ENCODE peak calls at places on chromosomes 2 and 18, in ten cellular contexts. One of them, this sample, is unnamed.

GRCh38 chr2:95295376-95295775 is 1.8 kb upstream of the KCNIP3 start:
- DNase-seq in chondrocyte: no peak
- DNase-seq in fibroblast of pulmonary artery: no peak
- DNase-seq in lower lobe of right lung: no peak
- DNase-seq in colonic mucosa: no peak
- DNase-seq in Peyer's patch: no peak
- DNase-seq in A549: no peak
- DNase-seq in AG09319: no peak
- DNase-seq in WERI-Rb-1: no peak
- DNase-seq in OCI-LY7: no peak
- DNase-seq in this sample: no peak

GRCh38 chr2:70472256-70472905 is 81.2 kb downstream of the TGFA start:
- DNase-seq in Peyer's patch: no peak
- DNase-seq in lower lobe of right lung: peak; percentile 55
- DNase-seq in colonic mucosa: no peak
- DNase-seq in WERI-Rb-1: no peak
- DNase-seq in OCI-LY7: no peak
- DNase-seq in AG09319: no peak
- DNase-seq in A549: no peak
- DNase-seq in chondrocyte: no peak
- DNase-seq in fibroblast of pulmonary artery: peak; percentile 11
- DNase-seq in this sample: peak; percentile 60

GRCh38 chr2:225337183-225337582 is 62.3 kb upstream of the NYAP2 start:
- DNase-seq in colonic mucosa: no peak
- DNase-seq in WERI-Rb-1: no peak
- DNase-seq in OCI-LY7: no peak
- DNase-seq in fibroblast of pulmonary artery: peak; percentile 4
- DNase-seq in lower lobe of right lung: no peak
- DNase-seq in chondrocyte: no peak
- DNase-seq in A549: no peak
- DNase-seq in AG09319: no peak
- DNase-seq in Peyer's patch: no peak
- DNase-seq in this sample: no peak

GRCh38 chr2:29475446-29476006 is 360.3 kb downstream of the CLIP4 start:
- DNase-seq in WERI-Rb-1: no peak
- DNase-seq in chondrocyte: no peak
- DNase-seq in colonic mucosa: no peak
- DNase-seq in fibroblast of pulmonary artery: no peak
- DNase-seq in OCI-LY7: no peak
- DNase-seq in Peyer's patch: no peak
- DNase-seq in AG09319: no peak
- DNase-seq in lower lobe of right lung: no peak
- DNase-seq in A549: no peak
- DNase-seq in this sample: no peak

GRCh38 chr2:228819701-228820100 is 451.4 kb downstream of the PID1 start:
- DNase-seq in AG09319: no peak
- DNase-seq in fibroblast of pulmonary artery: no peak
- DNase-seq in Peyer's patch: no peak
- DNase-seq in chondrocyte: no peak
- DNase-seq in colonic mucosa: no peak
- DNase-seq in WERI-Rb-1: no peak
- DNase-seq in A549: no peak
- DNase-seq in OCI-LY7: no peak
- DNase-seq in lower lobe of right lung: no peak
- DNase-seq in this sample: no peak

GRCh38 chr2:68223419-68223818 is 28.9 kb downstream of the PPP3R1 start:
- DNase-seq in lower lobe of right lung: no peak
- DNase-seq in chondrocyte: no peak
- DNase-seq in WERI-Rb-1: no peak
- DNase-seq in colonic mucosa: no peak
- DNase-seq in OCI-LY7: no peak
- DNase-seq in fibroblast of pulmonary artery: no peak
- DNase-seq in AG09319: no peak
- DNase-seq in Peyer's patch: no peak
- DNase-seq in A549: no peak
- DNase-seq in this sample: no peak

GRCh38 chr18:30999186-30999585 is 43.4 kb downstream of the DSC3 start:
- DNase-seq in WERI-Rb-1: no peak
- DNase-seq in fibroblast of pulmonary artery: peak; percentile 16
- DNase-seq in Peyer's patch: no peak
- DNase-seq in colonic mucosa: no peak
- DNase-seq in A549: no peak
- DNase-seq in chondrocyte: no peak
- DNase-seq in lower lobe of right lung: no peak
- DNase-seq in AG09319: no peak
- DNase-seq in OCI-LY7: no peak
- DNase-seq in this sample: no peak

GRCh38 chr18:76874643-76875389 is 52.5 kb downstream of the ZNF236 start:
- DNase-seq in Peyer's patch: no peak
- DNase-seq in OCI-LY7: no peak
- DNase-seq in lower lobe of right lung: no peak
- DNase-seq in WERI-Rb-1: peak; percentile 46
- DNase-seq in chondrocyte: no peak
- DNase-seq in fibroblast of pulmonary artery: no peak
- DNase-seq in colonic mucosa: no peak
- DNase-seq in AG09319: no peak
- DNase-seq in A549: no peak
- DNase-seq in this sample: no peak

GRCh38 chr2:127950264-127950663 is 64.5 kb upstream of the AMMECR1L start:
- DNase-seq in colonic mucosa: no peak
- DNase-seq in Peyer's patch: no peak
- DNase-seq in fibroblast of pulmonary artery: no peak
- DNase-seq in OCI-LY7: peak; percentile 35
- DNase-seq in lower lobe of right lung: no peak
- DNase-seq in AG09319: no peak
- DNase-seq in chondrocyte: no peak
- DNase-seq in WERI-Rb-1: no peak
- DNase-seq in A549: no peak
- DNase-seq in this sample: no peak

GRCh38 chr18:59220164-59220783 is 316 bp downstream of the GRP start:
- DNase-seq in Peyer's patch: no peak
- DNase-seq in fibroblast of pulmonary artery: no peak
- DNase-seq in OCI-LY7: no peak
- DNase-seq in WERI-Rb-1: peak; percentile 51
- DNase-seq in colonic mucosa: no peak
- DNase-seq in chondrocyte: no peak
- DNase-seq in lower lobe of right lung: no peak
- DNase-seq in A549: no peak
- DNase-seq in AG09319: no peak
- DNase-seq in this sample: peak; percentile 44

GRCh38 chr2:113895301-113895700 is 5.4 kb downstream of the ACTR3 start:
- DNase-seq in A549: no peak
- DNase-seq in WERI-Rb-1: no peak
- DNase-seq in chondrocyte: no peak
- DNase-seq in OCI-LY7: no peak
- DNase-seq in Peyer's patch: no peak
- DNase-seq in colonic mucosa: no peak
- DNase-seq in fibroblast of pulmonary artery: no peak
- DNase-seq in lower lobe of right lung: no peak
- DNase-seq in AG09319: no peak
- DNase-seq in this sample: no peak

GRCh38 chr18:30971338-30971956 is 71.1 kb downstream of the DSC3 start:
- DNase-seq in colonic mucosa: no peak
- DNase-seq in Peyer's patch: no peak
- DNase-seq in WERI-Rb-1: no peak
- DNase-seq in chondrocyte: no peak
- DNase-seq in OCI-LY7: peak; percentile 27
- DNase-seq in AG09319: no peak
- DNase-seq in lower lobe of right lung: no peak
- DNase-seq in fibroblast of pulmonary artery: peak; percentile 51
- DNase-seq in A549: no peak
- DNase-seq in this sample: no peak

GRCh38 chr18:3451989-3452749 is 2.2 kb downstream of the TGIF1 start:
- DNase-seq in Peyer's patch: peak; percentile 75
- DNase-seq in chondrocyte: no peak
- DNase-seq in WERI-Rb-1: peak; percentile 30
- DNase-seq in lower lobe of right lung: peak; percentile 77
- DNase-seq in A549: no peak
- DNase-seq in AG09319: no peak
- DNase-seq in fibroblast of pulmonary artery: peak; percentile 81
- DNase-seq in colonic mucosa: peak; percentile 84
- DNase-seq in OCI-LY7: peak; percentile 48
- DNase-seq in this sample: peak; percentile 43

GRCh38 chr2:178882666-178883440 is 75.6 kb upstream of the TTN start:
- DNase-seq in A549: no peak
- DNase-seq in WERI-Rb-1: no peak
- DNase-seq in chondrocyte: no peak
- DNase-seq in AG09319: no peak
- DNase-seq in colonic mucosa: no peak
- DNase-seq in fibroblast of pulmonary artery: peak; percentile 84
- DNase-seq in OCI-LY7: no peak
- DNase-seq in Peyer's patch: no peak
- DNase-seq in lower lobe of right lung: no peak
- DNase-seq in this sample: no peak

GRCh38 chr18:55048892-55049291 is 89.6 kb upstream of the CCDC68 start:
- DNase-seq in chondrocyte: no peak
- DNase-seq in fibroblast of pulmonary artery: peak; percentile 39
- DNase-seq in OCI-LY7: no peak
- DNase-seq in Peyer's patch: no peak
- DNase-seq in lower lobe of right lung: no peak
- DNase-seq in A549: peak; percentile 6
- DNase-seq in colonic mucosa: no peak
- DNase-seq in AG09319: no peak
- DNase-seq in WERI-Rb-1: no peak
- DNase-seq in this sample: no peak

GRCh38 chr2:63660060-63660459 is 71.3 kb downstream of the MDH1 start:
- DNase-seq in WERI-Rb-1: no peak
- DNase-seq in fibroblast of pulmonary artery: no peak
- DNase-seq in A549: no peak
- DNase-seq in OCI-LY7: no peak
- DNase-seq in lower lobe of right lung: no peak
- DNase-seq in chondrocyte: no peak
- DNase-seq in AG09319: no peak
- DNase-seq in colonic mucosa: no peak
- DNase-seq in Peyer's patch: no peak
- DNase-seq in this sample: no peak

GRCh38 chr18:74834424-74835309 is 237.0 kb downstream of the ZNF407 start:
- DNase-seq in colonic mucosa: no peak
- DNase-seq in OCI-LY7: no peak
- DNase-seq in Peyer's patch: no peak
- DNase-seq in chondrocyte: no peak
- DNase-seq in lower lobe of right lung: no peak
- DNase-seq in AG09319: no peak
- DNase-seq in WERI-Rb-1: no peak
- DNase-seq in fibroblast of pulmonary artery: peak; percentile 23
- DNase-seq in A549: no peak
- DNase-seq in this sample: no peak

GRCh38 chr2:45241061-45241561 is 231.9 kb upstream of the SIX2 start:
- DNase-seq in colonic mucosa: no peak
- DNase-seq in A549: no peak
- DNase-seq in WERI-Rb-1: no peak
- DNase-seq in AG09319: no peak
- DNase-seq in OCI-LY7: no peak
- DNase-seq in chondrocyte: no peak
- DNase-seq in fibroblast of pulmonary artery: peak; percentile 75
- DNase-seq in Peyer's patch: no peak
- DNase-seq in lower lobe of right lung: no peak
- DNase-seq in this sample: no peak

DNA sequence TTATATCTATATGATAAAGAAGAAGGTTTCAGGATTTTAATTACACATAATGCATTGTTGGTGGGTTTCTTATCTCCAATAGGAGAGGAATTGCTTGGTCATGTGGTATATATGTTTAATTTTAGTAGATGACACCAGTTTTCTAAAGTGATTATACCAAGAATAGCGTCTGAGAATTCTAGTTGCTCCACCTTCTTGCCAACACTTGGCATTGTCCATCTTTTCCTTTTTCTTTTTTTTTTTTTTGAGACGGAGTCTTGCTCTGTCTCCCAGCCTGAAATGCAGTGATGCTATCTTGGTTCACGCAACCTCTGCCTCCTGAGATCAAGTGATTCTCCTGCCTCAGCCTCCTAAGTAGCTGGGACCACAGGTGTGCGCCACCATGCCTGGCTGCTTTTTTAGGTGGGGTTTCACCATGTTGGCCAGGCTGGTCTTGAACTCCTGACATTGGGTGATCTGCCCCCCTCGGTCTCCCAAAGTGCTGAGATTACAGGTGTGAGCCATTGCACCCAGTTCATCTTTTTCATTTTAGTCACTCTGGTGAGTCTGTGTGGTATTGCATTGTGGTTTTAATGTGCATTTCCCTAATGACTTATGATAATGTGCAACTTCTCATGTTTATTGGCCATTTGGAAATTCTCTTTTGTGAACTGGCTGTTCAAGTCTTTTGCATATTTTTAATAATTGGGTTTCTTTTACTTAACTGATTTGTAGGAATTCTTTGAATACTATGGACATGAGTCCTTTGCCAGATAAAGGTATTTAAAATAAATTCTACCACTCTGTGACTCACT is 37.3 kb upstream of the ZNF512 start:
- DNase-seq in OCI-LY7: no peak
- DNase-seq in colonic mucosa: no peak
- DNase-seq in chondrocyte: no peak
- DNase-seq in AG09319: no peak
- DNase-seq in fibroblast of pulmonary artery: no peak
- DNase-seq in WERI-Rb-1: no peak
- DNase-seq in lower lobe of right lung: no peak
- DNase-seq in Peyer's patch: no peak
- DNase-seq in A549: no peak
- DNase-seq in this sample: no peak
- TF ChIP-seq CTCF in OCI-LY7: no peak
- TF ChIP-seq CTCF in colonic mucosa: no peak
- TF ChIP-seq CTCF in chondrocyte: no peak
- TF ChIP-seq CTCF in AG09319: no peak
- TF ChIP-seq CTCF in fibroblast of pulmonary artery: no peak
- TF ChIP-seq CTCF in WERI-Rb-1: no peak
- TF ChIP-seq CTCF in lower lobe of right lung: no peak
- TF ChIP-seq CTCF in Peyer's patch: no peak
- TF ChIP-seq CTCF in A549: no peak
- TF ChIP-seq CTCF in this sample: no peak

GRCh38 chr18:48410095-48410920 is 1.1 kb upstream of the ZBTB7C start:
- DNase-seq in AG09319: peak; percentile 37
- DNase-seq in colonic mucosa: peak; percentile 95
- DNase-seq in A549: peak; percentile 56
- DNase-seq in Peyer's patch: peak; percentile 35
- DNase-seq in fibroblast of pulmonary artery: peak; percentile 80
- DNase-seq in lower lobe of right lung: peak; percentile 94
- DNase-seq in chondrocyte: peak; percentile 96
- DNase-seq in WERI-Rb-1: peak; percentile 96
- DNase-seq in OCI-LY7: peak; percentile 49
- DNase-seq in this sample: peak; percentile 95
- TF ChIP-seq CTCF in AG09319: no peak
- TF ChIP-seq CTCF in colonic mucosa: no peak
- TF ChIP-seq CTCF in A549: no peak
- TF ChIP-seq CTCF in Peyer's patch: no peak
- TF ChIP-seq CTCF in fibroblast of pulmonary artery: no peak
- TF ChIP-seq CTCF in lower lobe of right lung: no peak
- TF ChIP-seq CTCF in chondrocyte: peak; percentile 36
- TF ChIP-seq CTCF in WERI-Rb-1: peak; percentile 12
- TF ChIP-seq CTCF in OCI-LY7: no peak
- TF ChIP-seq CTCF in this sample: no peak

GRCh38 chr2:42905341-42906114 is 113.1 kb upstream of the HAAO start:
- DNase-seq in lower lobe of right lung: no peak
- DNase-seq in colonic mucosa: no peak
- DNase-seq in OCI-LY7: no peak
- DNase-seq in A549: no peak
- DNase-seq in Peyer's patch: no peak
- DNase-seq in chondrocyte: no peak
- DNase-seq in WERI-Rb-1: peak; percentile 21
- DNase-seq in AG09319: no peak
- DNase-seq in fibroblast of pulmonary artery: no peak
- DNase-seq in this sample: no peak
- TF ChIP-seq CTCF in lower lobe of right lung: peak; percentile 36
- TF ChIP-seq CTCF in colonic mucosa: no peak
- TF ChIP-seq CTCF in OCI-LY7: no peak
- TF ChIP-seq CTCF in A549: no peak
- TF ChIP-seq CTCF in Peyer's patch: peak; percentile 7
- TF ChIP-seq CTCF in chondrocyte: peak; percentile 54
- TF ChIP-seq CTCF in WERI-Rb-1: peak; percentile 14
- TF ChIP-seq CTCF in AG09319: peak; percentile 39
- TF ChIP-seq CTCF in fibroblast of pulmonary artery: no peak
- TF ChIP-seq CTCF in this sample: no peak

GRCh38 chr2:236512902-236513433 is 56.7 kb upstream of the ACKR3 start:
- DNase-seq in A549: peak; percentile 28
- DNase-seq in lower lobe of right lung: no peak
- DNase-seq in OCI-LY7: peak; percentile 86
- DNase-seq in colonic mucosa: peak; percentile 53
- DNase-seq in chondrocyte: no peak
- DNase-seq in AG09319: no peak
- DNase-seq in Peyer's patch: peak; percentile 70
- DNase-seq in WERI-Rb-1: peak; percentile 71
- DNase-seq in fibroblast of pulmonary artery: peak; percentile 57
- DNase-seq in this sample: peak; percentile 72
- TF ChIP-seq CTCF in A549: peak; percentile 59
- TF ChIP-seq CTCF in lower lobe of right lung: peak; percentile 86
- TF ChIP-seq CTCF in OCI-LY7: peak; percentile 95
- TF ChIP-seq CTCF in colonic mucosa: peak; percentile 75
- TF ChIP-seq CTCF in chondrocyte: peak; percentile 92
- TF ChIP-seq CTCF in AG09319: peak; percentile 83
- TF ChIP-seq CTCF in Peyer's patch: peak; percentile 87
- TF ChIP-seq CTCF in WERI-Rb-1: peak; percentile 96
- TF ChIP-seq CTCF in fibroblast of pulmonary artery: peak; percentile 91
- TF ChIP-seq CTCF in this sample: peak; percentile 84

This sample was measured in glutamatergic neuron.